ENCODE peak calls at places on chromosomes 12 and 14, in six cellular contexts. One of them, this sample, is unnamed.

GRCh38 chr12:41739066-41739465 is 405.6 kb downstream of the GXYLT1 start:
- DNase-seq in HCT116: no peak
- DNase-seq in Panc1: no peak
- DNase-seq in A549: no peak
- DNase-seq in GM23338: no peak
- DNase-seq in GM12878: no peak
- DNase-seq in this sample: no peak

GRCh38 chr14:100638211-100638855 is 51.1 kb upstream of the BEGAIN start:
- DNase-seq in HCT116: no peak
- DNase-seq in GM12878: no peak
- DNase-seq in Panc1: no peak
- DNase-seq in GM23338: no peak
- DNase-seq in A549: no peak
- DNase-seq in this sample: no peak

GRCh38 chr12:53575502-53576264 is 50.5 kb downstream of the ATF7 start:
- DNase-seq in A549: peak; percentile 42
- DNase-seq in HCT116: no peak
- DNase-seq in GM23338: no peak
- DNase-seq in Panc1: no peak
- DNase-seq in GM12878: no peak
- DNase-seq in this sample: peak; percentile 78

GRCh38 chr14:68285421-68286179 is 466.0 kb downstream of the RAD51B start:
- DNase-seq in Panc1: no peak
- DNase-seq in GM23338: no peak
- DNase-seq in GM12878: peak; percentile 91
- DNase-seq in A549: no peak
- DNase-seq in HCT116: no peak
- DNase-seq in this sample: peak; percentile 23

GRCh38 chr12:44372259-44372658 is 503.9 kb downstream of the NELL2 start:
- DNase-seq in GM23338: no peak
- DNase-seq in A549: no peak
- DNase-seq in HCT116: no peak
- DNase-seq in Panc1: peak; percentile 50
- DNase-seq in GM12878: no peak
- DNase-seq in this sample: no peak

GRCh38 chr12:92144631-92145480 is 790 bp downstream of the BTG1 start:
- DNase-seq in Panc1: no peak
- DNase-seq in A549: no peak
- DNase-seq in HCT116: no peak
- DNase-seq in GM23338: peak; percentile 40
- DNase-seq in GM12878: no peak
- DNase-seq in this sample: no peak

GRCh38 chr12:97940629-97941028 is 478.0 kb downstream of the RMST start:
- DNase-seq in HCT116: no peak
- DNase-seq in A549: no peak
- DNase-seq in GM12878: no peak
- DNase-seq in Panc1: no peak
- DNase-seq in GM23338: peak; percentile 61
- DNase-seq in this sample: no peak

GRCh38 chr12:129701536-129702165 is 202.2 kb downstream of the TMEM132D start:
- DNase-seq in HCT116: no peak
- DNase-seq in GM12878: no peak
- DNase-seq in GM23338: peak; percentile 2
- DNase-seq in A549: no peak
- DNase-seq in Panc1: no peak
- DNase-seq in this sample: no peak

GRCh38 chr12:54010972-54011664 is 2.3 kb downstream of the HOXC8 start:
- DNase-seq in HCT116: no peak
- DNase-seq in GM23338: no peak
- DNase-seq in A549: no peak
- DNase-seq in Panc1: no peak
- DNase-seq in GM12878: no peak
- DNase-seq in this sample: no peak

GRCh38 chr12:18882690-18883089 is 144.8 kb downstream of the CAPZA3 start:
- DNase-seq in A549: no peak
- DNase-seq in HCT116: no peak
- DNase-seq in GM12878: no peak
- DNase-seq in GM23338: no peak
- DNase-seq in Panc1: no peak
- DNase-seq in this sample: no peak

GRCh38 chr14:69772082-69773017 is 5.4 kb downstream of the SRSF5 start:
- DNase-seq in GM23338: no peak
- DNase-seq in GM12878: no peak
- DNase-seq in HCT116: no peak
- DNase-seq in A549: no peak
- DNase-seq in Panc1: no peak
- DNase-seq in this sample: no peak

GRCh38 chr12:46360370-46360769 is 12.2 kb downstream of the SLC38A2 start:
- DNase-seq in HCT116: no peak
- DNase-seq in A549: no peak
- DNase-seq in GM23338: no peak
- DNase-seq in GM12878: no peak
- DNase-seq in Panc1: no peak
- DNase-seq in this sample: no peak

GRCh38 chr12:93571360-93571853 is 1.1 kb upstream of the SOCS2 start:
- DNase-seq in Panc1: no peak
- DNase-seq in A549: peak; percentile 76
- DNase-seq in GM12878: no peak
- DNase-seq in HCT116: peak; percentile 50
- DNase-seq in GM23338: peak; percentile 85
- DNase-seq in this sample: no peak

GRCh38 chr14:73477618-73478266 is 13.0 kb upstream of the RIOX1 start:
- DNase-seq in Panc1: no peak
- DNase-seq in GM12878: peak; percentile 90
- DNase-seq in GM23338: no peak
- DNase-seq in HCT116: no peak
- DNase-seq in A549: no peak
- DNase-seq in this sample: no peak

GRCh38 chr12:3480744-3481143 is 10.3 kb upstream of the PRMT8 start:
- DNase-seq in A549: no peak
- DNase-seq in GM12878: no peak
- DNase-seq in HCT116: no peak
- DNase-seq in GM23338: peak; percentile 21
- DNase-seq in Panc1: no peak
- DNase-seq in this sample: no peak

GRCh38 chr12:42704340-42704739 is 114.8 kb upstream of the PRICKLE1 start:
- DNase-seq in GM12878: no peak
- DNase-seq in HCT116: no peak
- DNase-seq in A549: no peak
- DNase-seq in GM23338: no peak
- DNase-seq in Panc1: no peak
- DNase-seq in this sample: no peak

GRCh38 chr12:38053655-38054464 is 262.7 kb upstream of the ALG10B start:
- DNase-seq in Panc1: no peak
- DNase-seq in A549: peak; percentile 43
- DNase-seq in HCT116: no peak
- DNase-seq in GM23338: peak; percentile 71
- DNase-seq in GM12878: no peak
- DNase-seq in this sample: peak; percentile 60

GRCh38 chr12:115709410-115710065 is 568.0 kb downstream of the MED13L start:
- DNase-seq in GM23338: no peak
- DNase-seq in A549: no peak
- DNase-seq in Panc1: no peak
- DNase-seq in HCT116: no peak
- DNase-seq in GM12878: no peak
- DNase-seq in this sample: no peak

GRCh38 chr12:54039417-54040147 is 6.7 kb downstream of the HOXC5 start:
- DNase-seq in A549: no peak
- DNase-seq in Panc1: no peak
- DNase-seq in GM12878: no peak
- DNase-seq in GM23338: no peak
- DNase-seq in HCT116: no peak
- DNase-seq in this sample: no peak

GRCh38 chr12:21906919-21907642 is 34.1 kb downstream of the ABCC9 start:
- DNase-seq in Panc1: no peak
- DNase-seq in HCT116: no peak
- DNase-seq in GM23338: no peak
- DNase-seq in A549: no peak
- DNase-seq in GM12878: no peak
- DNase-seq in this sample: no peak

GRCh38 chr14:56482306-56482705 is 97.3 kb upstream of the TMEM260 start:
- DNase-seq in Panc1: no peak
- DNase-seq in HCT116: peak; percentile 28
- DNase-seq in GM12878: no peak
- DNase-seq in A549: peak; percentile 17
- DNase-seq in GM23338: peak; percentile 86
- DNase-seq in this sample: no peak

GRCh38 chr12:132474237-132474741 is 15.7 kb upstream of the FBRSL1 start:
- DNase-seq in GM12878: no peak
- DNase-seq in GM23338: peak; percentile 54
- DNase-seq in Panc1: no peak
- DNase-seq in A549: no peak
- DNase-seq in HCT116: no peak
- DNase-seq in this sample: no peak

GRCh38 chr14:55102141-55102547 is 26.9 kb upstream of the LGALS3 start:
- DNase-seq in HCT116: no peak
- DNase-seq in GM23338: peak; percentile 49
- DNase-seq in A549: peak; percentile 62
- DNase-seq in GM12878: peak; percentile 99
- DNase-seq in Panc1: peak; percentile 74
- DNase-seq in this sample: peak; percentile 92

GRCh38 chr14:51087024-51087423 is 7.9 kb downstream of the TRIM9 start:
- DNase-seq in HCT116: peak; percentile 72
- DNase-seq in Panc1: no peak
- DNase-seq in GM23338: peak; percentile 41
- DNase-seq in GM12878: no peak
- DNase-seq in A549: peak; percentile 41
- DNase-seq in this sample: no peak

GRCh38 chr12:122467983-122468382 is 32.7 kb downstream of the ZCCHC8 start:
- DNase-seq in HCT116: no peak
- DNase-seq in GM12878: no peak
- DNase-seq in Panc1: no peak
- DNase-seq in A549: no peak
- DNase-seq in GM23338: no peak
- DNase-seq in this sample: no peak

GRCh38 chr12:6198556-6198955 is 1.6 kb upstream of the CD9 start:
- DNase-seq in A549: no peak
- DNase-seq in GM12878: no peak
- DNase-seq in GM23338: no peak
- DNase-seq in HCT116: no peak
- DNase-seq in Panc1: no peak
- DNase-seq in this sample: no peak

GRCh38 chr12:116299064-116299463 is 21.6 kb upstream of the MED13L start:
- DNase-seq in HCT116: no peak
- DNase-seq in GM23338: peak; percentile 29
- DNase-seq in GM12878: no peak
- DNase-seq in Panc1: no peak
- DNase-seq in A549: no peak
- DNase-seq in this sample: peak; percentile 80

GRCh38 chr14:23640524-23641141 is 4.5 kb downstream of the DHRS2 start:
- DNase-seq in GM23338: peak; percentile 48
- DNase-seq in HCT116: no peak
- DNase-seq in GM12878: no peak
- DNase-seq in A549: no peak
- DNase-seq in Panc1: no peak
- DNase-seq in this sample: no peak

GRCh38 chr12:85179680-85180300 is 100.2 kb upstream of the ALX1 start:
- DNase-seq in A549: no peak
- DNase-seq in GM12878: no peak
- DNase-seq in HCT116: no peak
- DNase-seq in Panc1: no peak
- DNase-seq in GM23338: no peak
- DNase-seq in this sample: no peak

GRCh38 chr12:102480401-102480800 is at the start of gene IGF1:
- DNase-seq in GM12878: no peak
- DNase-seq in A549: no peak
- DNase-seq in GM23338: peak; percentile 12
- DNase-seq in HCT116: no peak
- DNase-seq in Panc1: no peak
- DNase-seq in this sample: no peak

GRCh38 chr14:56702515-56702914 is 107.8 kb downstream of the OTX2 start:
- DNase-seq in GM12878: no peak
- DNase-seq in A549: no peak
- DNase-seq in GM23338: peak; percentile 23
- DNase-seq in HCT116: no peak
- DNase-seq in Panc1: no peak
- DNase-seq in this sample: no peak

GRCh38 chr12:75889214-75889613 is 142.4 kb downstream of the PHLDA1 start:
- DNase-seq in HCT116: no peak
- DNase-seq in A549: no peak
- DNase-seq in GM12878: no peak
- DNase-seq in GM23338: peak; percentile 56
- DNase-seq in Panc1: no peak
- DNase-seq in this sample: no peak

GRCh38 chr14:36281309-36281708 is 39.1 kb downstream of the MBIP start:
- DNase-seq in GM12878: no peak
- DNase-seq in HCT116: no peak
- DNase-seq in GM23338: peak; percentile 83
- DNase-seq in A549: no peak
- DNase-seq in Panc1: no peak
- DNase-seq in this sample: no peak

DNA sequence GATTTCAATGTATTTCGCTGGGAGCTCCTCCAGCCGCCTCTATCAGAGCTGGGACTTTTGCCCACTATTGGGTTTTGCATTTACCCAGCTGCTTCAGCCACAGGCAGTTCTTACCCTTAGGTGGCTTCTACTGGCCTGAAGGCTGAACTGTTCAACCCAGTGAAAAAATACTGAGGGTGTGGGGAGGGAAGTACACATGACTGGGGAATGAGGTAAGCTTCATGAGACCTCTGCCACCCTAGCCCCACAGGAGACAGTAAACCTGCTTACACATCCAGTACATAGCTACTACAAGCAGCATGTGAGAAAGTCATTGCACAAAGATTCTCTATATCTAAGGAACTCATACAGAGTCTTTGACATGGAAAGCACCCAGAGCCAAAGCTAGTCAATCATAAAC is 411.1 kb downstream of the SYT1 start:
- DNase-seq in GM12878: no peak
- DNase-seq in HCT116: no peak
- DNase-seq in GM23338: no peak
- DNase-seq in Panc1: no peak
- DNase-seq in A549: no peak
- DNase-seq in this sample: no peak
- TF ChIP-seq REST in GM12878: no peak
- TF ChIP-seq REST in HCT116: no peak
- TF ChIP-seq REST in GM23338: no peak
- TF ChIP-seq REST in Panc1: no peak
- TF ChIP-seq REST in A549: no peak
- TF ChIP-seq REST in this sample: no peak

GRCh38 chr12:47704719-47705118 is 1.1 kb downstream of the RPAP3 start:
- DNase-seq in GM23338: no peak
- DNase-seq in Panc1: no peak
- DNase-seq in GM12878: no peak
- DNase-seq in A549: no peak
- DNase-seq in HCT116: no peak
- DNase-seq in this sample: no peak
- H3K4me3 ChIP-seq in GM23338: peak overlapping the region; percentile 82
- H3K4me3 ChIP-seq in Panc1: peak overlapping the region; percentile 87
- H3K4me3 ChIP-seq in GM12878: peak overlapping the region; percentile 84
- H3K4me3 ChIP-seq in A549: peak overlapping the region; percentile 81
- H3K4me3 ChIP-seq in HCT116: peak overlapping the region; percentile 78
- H3K4me3 ChIP-seq in this sample: peak overlapping the region; percentile 90

GRCh38 chr12:48001426-48002178 is 2.7 kb downstream of the COL2A1 start:
- DNase-seq in GM12878: no peak
- DNase-seq in HCT116: peak; percentile 4
- DNase-seq in A549: peak; percentile 75
- DNase-seq in Panc1: no peak
- DNase-seq in GM23338: peak; percentile 83
- DNase-seq in this sample: no peak
- TF ChIP-seq REST in GM12878: no peak
- TF ChIP-seq REST in HCT116: no peak
- TF ChIP-seq REST in A549: no peak
- TF ChIP-seq REST in Panc1: no peak
- TF ChIP-seq REST in GM23338: no peak
- TF ChIP-seq REST in this sample: no peak

GRCh38 chr12:110561471-110562201 is 21.5 kb downstream of the PPTC7 start:
- DNase-seq in GM23338: no peak
- DNase-seq in A549: no peak
- DNase-seq in Panc1: no peak
- DNase-seq in HCT116: no peak
- DNase-seq in GM12878: no peak
- DNase-seq in this sample: no peak
- H3K4me3 ChIP-seq in GM23338: no peak overlapping the region
- H3K4me3 ChIP-seq in A549: no peak overlapping the region
- H3K4me3 ChIP-seq in Panc1: no peak overlapping the region
- H3K4me3 ChIP-seq in HCT116: no peak overlapping the region
- H3K4me3 ChIP-seq in GM12878: no peak overlapping the region
- H3K4me3 ChIP-seq in this sample: no peak overlapping the region